ENCODE peak calls at places on chromosomes 6 and 20, in eight cellular contexts. O is IMR-90, Z is HCT116, L is uterus, D is suprapubic skin, W is tibial nerve, F is prostate gland, I is breast epithelium. X is an unnamed sample.

GRCh38 chr6:52931351-52931750 is 21.9 kb upstream of the GSTA3 start:
- DNase-seq in L (no peak), O (no peak), Z (no peak), I (no peak), D (no peak), F (no peak), W (no peak), X (no peak)

GRCh38 chr20:41029150-41029872 is 689 bp downstream of the TOP1 start:
- DNase-seq in Z (no peak), L (no peak), F (no peak), W (no peak), I (no peak), D (peak; percentile 65), O (no peak), X (no peak)

GRCh38 chr20:45100563-45101245 is at the start of gene KCNS1:
- DNase-seq in Z (no peak), L (no peak), I (no peak), F (no peak), W (no peak), D (peak; percentile 59), O (no peak), X (peak; percentile 35)

GRCh38 chr6:116047173-116047933 is 13.3 kb downstream of the FRK start:
- DNase-seq in W (no peak), F (no peak), Z (no peak), O (peak; percentile 50), D (no peak), L (no peak), I (no peak), X (no peak)

GRCh38 chr6:34301408-34301807 is 52.6 kb upstream of the SMIM29 start:
- DNase-seq in F (no peak), I (no peak), D (no peak), O (peak; percentile 94), Z (no peak), W (no peak), L (peak; percentile 22), X (peak; percentile 73)

GRCh38 chr6:25899123-25899522 is 25.1 kb upstream of the SLC17A3 start:
- DNase-seq in L (no peak), D (no peak), O (no peak), W (no peak), Z (no peak), F (no peak), I (no peak), X (no peak)

GRCh38 chr6:134546962-134547645 is 229.2 kb upstream of the SGK1 start:
- DNase-seq in F (no peak), L (no peak), W (no peak), D (no peak), O (no peak), I (no peak), Z (no peak), X (no peak)

GRCh38 chr6:31419842-31420241 is 16.4 kb downstream of the MICA start:
- DNase-seq in F (no peak), W (no peak), Z (no peak), L (no peak), I (no peak), O (no peak), D (no peak), X (no peak)

GRCh38 chr6:155270566-155271091 is 6.8 kb downstream of the CLDN20 start:
- DNase-seq in F (no peak), Z (no peak), L (no peak), I (peak; percentile 58), D (no peak), O (no peak), W (no peak), X (no peak)

GRCh38 chr20:10047427-10047826 is 12.6 kb downstream of the ANKEF1 start:
- DNase-seq in D (no peak), L (no peak), Z (no peak), F (no peak), W (no peak), O (peak; percentile 1), I (no peak), X (no peak)

GRCh38 chr6:25769983-25770382 is 15.4 kb downstream of the SLC17A4 start:
- DNase-seq in L (no peak), D (no peak), O (no peak), Z (no peak), W (no peak), I (no peak), F (no peak), X (no peak)

GRCh38 chr20:37317316-37317715 is 27.9 kb downstream of the MANBAL start:
- DNase-seq in O (no peak), D (no peak), W (no peak), F (no peak), Z (no peak), L (no peak), I (no peak), X (no peak)

GRCh38 chr6:346389-347030 is 45.0 kb upstream of the IRF4 start:
- DNase-seq in O (peak; percentile 48), I (no peak), W (no peak), Z (no peak), F (no peak), D (no peak), L (peak; percentile 44), X (peak; percentile 82)

GRCh38 chr6:51678905-51679620 is 408.4 kb downstream of the PKHD1 start:
- DNase-seq in W (no peak), F (no peak), D (no peak), O (no peak), L (no peak), I (no peak), Z (no peak), X (no peak)

GRCh38 chr20:6311841-6312655 is 189.2 kb upstream of the FERMT1 start:
- DNase-seq in Z (no peak), O (no peak), W (no peak), D (no peak), F (no peak), I (no peak), L (no peak), X (no peak)

GRCh38 chr6:22613695-22614094 is 44.3 kb downstream of the HDGFL1 start:
- DNase-seq in F (no peak), I (no peak), D (no peak), Z (no peak), L (no peak), W (no peak), O (peak; percentile 98), X (no peak)

DNA sequence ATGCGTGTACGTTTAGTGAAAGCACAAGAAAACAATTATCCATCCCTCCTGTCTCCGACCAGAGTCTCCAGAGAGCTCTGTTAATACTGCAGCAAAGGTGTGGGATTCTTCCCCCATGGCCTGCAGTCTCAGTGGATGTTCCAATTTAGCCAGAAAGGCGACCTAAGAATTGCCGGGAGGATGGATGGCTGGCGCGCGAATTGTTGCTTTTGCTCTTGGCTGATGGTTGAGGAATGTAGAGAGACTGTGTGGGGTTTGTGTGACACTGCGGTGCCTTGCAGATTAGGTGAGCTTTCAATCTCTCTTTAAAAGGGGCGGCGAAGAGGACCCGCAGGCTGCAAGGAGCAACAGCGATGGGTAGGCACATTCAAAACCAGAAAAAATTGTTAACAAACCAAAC is 46.1 kb downstream of the GNAS start:
- DNase-seq in F (no peak), D (no peak), L (no peak), O (no peak), W (no peak), I (no peak), Z (no peak), X (no peak)
- H3K36me3 ChIP-seq in F (no peaks in the 10 kb centered on the region), D (peaks cover 3% of the 10 kb centered on the region), L (no peaks in the 10 kb centered on the region), O (peaks cover 20% of the 10 kb centered on the region), W (peaks cover 4% of the 10 kb centered on the region), I (no peaks in the 10 kb centered on the region), Z (peaks cover 36% of the 10 kb centered on the region), X (no peaks in the 10 kb centered on the region)

DNA sequence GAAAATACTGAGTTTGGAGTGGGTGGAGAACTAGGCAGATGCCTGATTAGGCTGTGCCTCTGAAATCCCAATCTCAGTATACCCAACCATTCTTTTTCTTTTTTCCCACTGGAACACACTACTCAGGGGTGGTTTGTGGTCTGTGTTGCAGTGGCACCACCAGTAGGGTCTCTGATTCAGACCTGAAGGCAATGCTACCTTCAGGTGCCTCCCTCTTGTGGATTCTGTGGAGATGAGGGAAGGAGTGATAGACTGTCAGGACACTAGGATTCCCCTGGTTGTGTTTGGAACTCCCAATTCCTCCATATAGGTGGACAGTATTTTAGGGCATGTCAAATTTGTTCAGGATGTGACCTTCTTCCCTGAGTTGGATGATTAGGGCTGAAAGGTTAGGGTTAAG is 47.4 kb upstream of the SYNCRIP start:
- DNase-seq in W (no peak), L (no peak), I (no peak), Z (no peak), F (no peak), O (no peak), D (no peak), X (no peak)
- TF ChIP-seq CTCF in W (no peak), L (no peak), I (no peak), Z (no peak), F (no peak), O (no peak), D (no peak), X (no peak)

DNA sequence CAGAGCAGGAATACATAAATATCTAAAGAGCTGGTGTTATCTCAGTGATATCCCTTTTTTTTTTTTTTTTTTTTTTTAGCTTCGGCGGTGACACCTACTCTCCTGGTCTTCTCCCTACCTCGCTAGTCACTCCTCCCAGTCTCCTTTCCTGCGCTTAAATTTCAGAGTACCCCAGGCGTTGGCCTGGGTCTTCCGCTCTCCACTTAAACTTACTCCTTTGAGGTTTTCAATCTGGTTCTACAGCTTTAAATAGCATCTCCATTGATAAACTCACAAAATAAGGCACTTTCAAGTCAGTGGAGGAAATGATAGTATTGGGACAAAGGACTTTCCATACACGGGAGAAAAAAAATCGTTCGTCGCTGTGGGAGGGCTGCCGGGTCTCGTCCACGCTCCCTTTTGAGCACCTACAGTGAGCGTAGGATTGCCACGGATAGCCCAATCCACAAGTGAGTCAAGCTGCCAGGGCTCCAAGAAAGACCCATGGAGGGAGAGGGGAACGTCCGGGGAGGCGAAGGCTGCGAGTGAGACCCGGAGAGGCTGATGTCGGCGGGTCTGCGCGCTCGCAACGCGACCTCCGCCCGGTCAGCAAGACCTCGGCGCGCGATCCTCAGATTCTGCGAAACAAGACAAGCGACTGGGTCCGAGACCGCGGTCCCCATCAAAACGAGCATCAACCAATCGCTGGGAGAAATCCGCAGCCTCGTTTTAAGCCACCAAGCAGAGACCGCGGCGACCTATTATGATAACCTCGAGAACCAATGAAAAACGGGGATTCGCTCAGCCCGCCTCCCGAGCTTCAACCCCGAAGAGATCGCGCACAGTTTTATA is 672 bp upstream of the SRSF6 start:
- DNase-seq in L (peak; percentile 93), F (peak; percentile 95), Z (peak; percentile 92), I (peak; percentile 91), W (peak; percentile 84), D (peak; percentile 96), O (peak; percentile 93), X (peak; percentile 95)
- TF ChIP-seq POLR2A in L (peak; percentile 10), F (no peak), Z (no peak), I (no peak), W (no peak), D (no peak), O (no peak), X (no peak)

DNA sequence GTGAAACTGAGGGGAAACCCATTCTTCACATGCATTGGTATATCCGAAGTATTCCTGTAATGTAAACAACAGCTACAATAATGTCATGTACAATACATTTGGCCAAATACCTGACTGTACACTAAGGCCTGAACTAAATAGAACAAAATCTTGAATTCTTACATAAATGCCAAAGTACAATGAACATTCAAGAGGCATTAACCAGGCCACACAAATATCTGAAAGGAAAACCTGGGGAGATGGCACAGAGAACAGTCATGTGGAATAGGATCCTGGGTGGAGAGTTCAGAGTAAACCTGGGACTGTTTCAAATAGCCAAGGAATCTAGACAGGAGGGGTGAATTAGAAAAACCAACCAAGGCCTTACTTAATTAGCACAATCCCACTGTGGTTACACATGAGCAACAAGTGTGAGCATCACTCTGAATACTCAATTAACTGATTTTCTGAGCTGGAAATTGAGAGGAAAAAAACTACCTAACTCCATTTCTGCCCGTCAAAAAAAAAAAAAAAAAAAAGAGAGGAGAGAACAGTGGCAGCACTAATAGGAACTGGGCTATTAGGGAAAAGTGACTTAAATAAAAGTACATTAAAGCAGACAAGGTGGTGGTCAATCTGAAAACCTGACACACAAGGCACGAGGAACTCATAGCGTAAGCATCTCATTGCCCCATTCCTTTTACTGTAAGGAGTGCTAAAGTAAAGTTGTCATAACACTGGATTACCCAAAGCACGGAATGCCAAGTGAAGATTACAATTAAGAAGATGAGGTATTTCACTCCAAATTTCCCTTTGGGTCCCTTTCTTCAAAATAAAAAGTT is 10.9 kb downstream of the SNX5 start:
- DNase-seq in I (no peak), O (peak; percentile 64), D (no peak), W (no peak), Z (no peak), L (no peak), F (no peak), X (no peak)
- H3K36me3 ChIP-seq in I (no peaks in the 10 kb centered on the region), O (peaks cover 29% of the 10 kb centered on the region), D (peaks cover 30% of the 10 kb centered on the region), W (no peaks in the 10 kb centered on the region), Z (peaks cover 50% of the 10 kb centered on the region), L (no peaks in the 10 kb centered on the region), F (no peaks in the 10 kb centered on the region), X (peaks cover 35% of the 10 kb centered on the region)